ENCODE peak calls at places on chromosomes 5 and 9, in nine cellular contexts. U is A549, T is thyroid gland, J is GM12892, G is esophagus squamous epithelium, Y is Peyer's patch, O is erythroblast, N is prostate gland, K is esophagus muscularis mucosa. B is an unnamed sample.

GRCh38 chr5:160272889-160273288 is 39.5 kb downstream of the CCNJL start:
- DNase-seq in U (no peak), T (no peak), J (no peak), G (no peak), Y (no peak), O (no peak), N (no peak), K (no peak), B (no peak)

GRCh38 chr9:5336683-5337082 is 3.0 kb downstream of the RLN1 start:
- DNase-seq in U (no peak), T (no peak), J (no peak), G (no peak), Y (peak), O (no peak), N (no peak), K (no peak), B (no peak)

GRCh38 chr5:109929371-109929770 is 239.6 kb downstream of the MAN2A1 start:
- DNase-seq in U (no peak), T (no peak), J (no peak), G (no peak), Y (no peak), O (no peak), N (no peak), K (no peak), B (no peak)

GRCh38 chr5:8227114-8227513 is 358.2 kb downstream of the MTRR start:
- DNase-seq in U (no peak), T (no peak), J (no peak), G (no peak), Y (no peak), O (no peak), N (no peak), K (no peak), B (no peak)

GRCh38 chr9:125240649-125240999 is 519 bp downstream of the HSPA5 start:
- DNase-seq in U (peak), T (peak), J (peak), G (no peak), Y (peak), O (peak), N (no peak), K (no peak), B (peak)

GRCh38 chr9:17742065-17742464 is 163.2 kb downstream of the SH3GL2 start:
- DNase-seq in U (peak), T (no peak), J (no peak), G (no peak), Y (no peak), O (no peak), N (no peak), K (no peak), B (no peak)

GRCh38 chr5:180525363-180525762 is 31.2 kb downstream of the CNOT6 start:
- DNase-seq in U (no peak), T (no peak), J (no peak), G (no peak), Y (no peak), O (peak), N (no peak), K (no peak), B (no peak)

GRCh38 chr9:112380771-112381181 is 868 bp downstream of the HSDL2 start:
- DNase-seq in U (peak), T (no peak), J (no peak), G (no peak), Y (no peak), O (peak), N (no peak), K (no peak), B (no peak)

GRCh38 chr5:154756871-154757646 is 1.9 kb downstream of the LARP1 start:
- DNase-seq in U (peak), T (peak), J (no peak), G (no peak), Y (peak), O (peak), N (peak), K (no peak), B (peak)

GRCh38 chr5:87195104-87195581 is 72.5 kb upstream of the RASA1 start:
- DNase-seq in U (no peak), T (no peak), J (no peak), G (no peak), Y (no peak), O (no peak), N (no peak), K (no peak), B (no peak)

GRCh38 chr9:104961238-104961637 is 33.3 kb upstream of the ABCA1 start:
- DNase-seq in U (peak), T (no peak), J (peak), G (no peak), Y (peak), O (peak), N (no peak), K (no peak), B (peak)

GRCh38 chr5:43711496-43711895 is 108.5 kb downstream of the NNT start:
- DNase-seq in U (peak), T (no peak), J (no peak), G (no peak), Y (no peak), O (no peak), N (no peak), K (no peak), B (no peak)

GRCh38 chr9:77883846-77884771 is 147.5 kb downstream of the GNAQ start:
- DNase-seq in U (no peak), T (peak), J (no peak), G (no peak), Y (no peak), O (peak), N (no peak), K (no peak), B (no peak)

GRCh38 chr9:108412755-108413154 is 443.0 kb downstream of the ACTL7B start:
- DNase-seq in U (peak), T (no peak), J (no peak), G (no peak), Y (no peak), O (peak), N (no peak), K (no peak), B (no peak)

GRCh38 chr5:171494452-171495121 is 75.1 kb downstream of the FGF18 start:
- DNase-seq in U (peak), T (peak), J (no peak), G (no peak), Y (peak), O (peak), N (no peak), K (no peak), B (peak)

GRCh38 chr9:110753734-110754231 is 85.2 kb downstream of the MUSK start:
- DNase-seq in U (no peak), T (no peak), J (no peak), G (no peak), Y (no peak), O (no peak), N (no peak), K (no peak), B (no peak)

GRCh38 chr5:54867310-54867944 is 118.0 kb downstream of the ESM1 start:
- DNase-seq in U (peak), T (no peak), J (no peak), G (no peak), Y (no peak), O (peak), N (no peak), K (no peak), B (no peak)

GRCh38 chr5:150075233-150075632 is 11.1 kb downstream of the CSF1R start:
- DNase-seq in U (no peak), T (no peak), J (no peak), G (no peak), Y (no peak), O (no peak), N (no peak), K (no peak), B (no peak)

GRCh38 chr5:150590979-150591411 is 49.5 kb upstream of the SYNPO start:
- DNase-seq in U (no peak), T (peak), J (no peak), G (no peak), Y (no peak), O (no peak), N (no peak), K (no peak), B (no peak)

GRCh38 chr5:175382171-175382570 is 61.8 kb downstream of the DRD1 start:
- DNase-seq in U (no peak), T (no peak), J (no peak), G (no peak), Y (no peak), O (no peak), N (no peak), K (peak), B (no peak)

GRCh38 chr5:172149073-172149472 is 39.0 kb downstream of the STK10 start:
- DNase-seq in U (no peak), T (no peak), J (no peak), G (no peak), Y (no peak), O (no peak), N (no peak), K (no peak), B (no peak)

GRCh38 chr9:105445203-105445881 is 2.5 kb upstream of the FSD1L start:
- DNase-seq in U (no peak), T (no peak), J (no peak), G (no peak), Y (no peak), O (no peak), N (no peak), K (no peak), B (no peak)

GRCh38 chr5:149358294-149358651 is 427 bp downstream of the PCYOX1L start:
- DNase-seq in U (no peak), T (peak), J (no peak), G (no peak), Y (peak), O (peak), N (no peak), K (no peak), B (peak)

GRCh38 chr5:97229196-97229595 is 46.1 kb upstream of the RIOK2 start:
- DNase-seq in U (no peak), T (no peak), J (no peak), G (no peak), Y (no peak), O (no peak), N (peak), K (no peak), B (no peak)

GRCh38 chr5:27325513-27325912 is 287.1 kb upstream of the CDH9 start:
- DNase-seq in U (no peak), T (no peak), J (no peak), G (no peak), Y (no peak), O (no peak), N (no peak), K (no peak), B (no peak)

GRCh38 chr9:27471789-27472585 is 52.1 kb upstream of the IFNK start:
- DNase-seq in U (no peak), T (no peak), J (no peak), G (no peak), Y (no peak), O (no peak), N (no peak), K (no peak), B (no peak)

GRCh38 chr9:131282688-131283422 is 6.5 kb upstream of the FAM78A start:
- DNase-seq in U (no peak), T (no peak), J (no peak), G (no peak), Y (no peak), O (peak), N (no peak), K (no peak), B (no peak)

GRCh38 chr5:135220394-135221186 is 178.4 kb downstream of the MACROH2A1 start:
- DNase-seq in U (no peak), T (no peak), J (no peak), G (no peak), Y (no peak), O (no peak), N (no peak), K (peak), B (no peak)

GRCh38 chr5:126552614-126553013 is 42.4 kb downstream of the ALDH7A1 start:
- DNase-seq in U (no peak), T (no peak), J (no peak), G (no peak), Y (no peak), O (no peak), N (no peak), K (no peak), B (no peak)

GRCh38 chr9:109401169-109401989 is 80.5 kb upstream of the EPB41L4B start:
- DNase-seq in U (peak), T (peak), J (peak), G (no peak), Y (peak), O (peak), N (peak), K (no peak), B (peak)

GRCh38 chr5:142363619-142363963 is 38.8 kb upstream of the SPRY4 start:
- DNase-seq in U (no peak), T (no peak), J (no peak), G (no peak), Y (no peak), O (no peak), N (no peak), K (no peak), B (no peak)
- TF ChIP-seq POLR2A in U (no peak), T (no peak), J (no peak), G (no peak), Y (no peak), O (no peak), N (no peak), K (no peak), B (no peak)

GRCh38 chr9:35618325-35618727 is at the start of gene CD72:
- DNase-seq in U (no peak), T (no peak), J (no peak), G (no peak), Y (peak), O (no peak), N (no peak), K (no peak), B (no peak)
- TF ChIP-seq POLR2A in U (no peak), T (no peak), J (peak), G (no peak), Y (no peak), O (no peak), N (no peak), K (no peak), B (no peak)

GRCh38 chr9:120578614-120579013 is 1.4 kb downstream of the CDK5RAP2 start:
- DNase-seq in U (no peak), T (no peak), J (no peak), G (no peak), Y (no peak), O (no peak), N (no peak), K (no peak), B (no peak)

GRCh38 chr9:120583958-120584369 is 4.0 kb upstream of the CDK5RAP2 start:
- DNase-seq in U (peak), T (no peak), J (peak), G (no peak), Y (peak), O (peak), N (no peak), K (no peak), B (peak)

GRCh38 chr9:120580591-120580896 is 577 bp upstream of the CDK5RAP2 start:
- DNase-seq in U (no peak), T (peak), J (no peak), G (no peak), Y (no peak), O (no peak), N (no peak), K (no peak), B (no peak)

GRCh38 chr9:120579139-120579749 is 723 bp downstream of the CDK5RAP2 start:
- DNase-seq in U (peak), T (peak), J (no peak), G (no peak), Y (no peak), O (peak), N (no peak), K (no peak), B (no peak)

DNA sequence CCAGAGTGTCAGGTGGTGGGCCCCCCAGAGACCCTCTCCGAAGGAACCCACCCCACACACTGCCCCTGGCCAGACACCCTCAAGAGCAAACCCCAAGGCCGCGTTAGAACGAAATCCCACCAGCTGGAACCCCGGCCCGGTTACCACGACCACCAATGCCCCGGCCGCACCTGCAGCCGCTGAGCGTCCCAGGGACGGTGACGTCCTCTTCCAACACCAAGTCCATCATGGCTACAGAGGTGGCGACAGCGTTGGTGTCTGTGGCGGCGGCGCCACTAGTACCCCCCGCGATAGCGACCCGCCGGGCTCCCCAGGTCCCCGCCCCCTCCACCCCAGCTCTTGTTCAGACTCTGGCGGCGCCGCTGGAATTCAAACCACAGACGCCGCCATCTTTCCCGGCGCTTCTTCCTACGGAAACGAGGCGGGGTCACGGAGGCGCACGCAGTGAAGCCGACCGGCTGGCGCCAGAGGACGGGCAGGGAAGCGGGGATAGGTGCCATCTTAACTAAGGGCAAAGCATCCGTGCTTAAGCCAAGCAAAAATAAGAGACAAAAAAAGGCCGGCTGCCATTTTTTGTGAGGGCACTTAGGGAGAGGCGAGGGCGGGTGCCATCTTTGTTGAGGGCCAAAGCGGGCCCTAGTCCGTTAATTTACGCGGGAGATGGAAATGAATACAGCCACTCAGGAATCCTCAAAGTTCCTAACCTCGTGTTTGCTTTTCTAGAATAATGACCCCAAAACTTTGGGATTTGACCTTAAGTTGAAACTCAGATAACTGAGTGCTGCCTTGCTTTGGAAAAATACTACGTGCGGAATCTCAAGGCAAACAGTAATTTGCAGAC is at the start of gene CDK5RAP2:
- DNase-seq in U (peak), T (peak), J (peak), G (peak), Y (peak), O (peak), N (peak), K (peak), B (peak)
- TF ChIP-seq POLR2A in U (no peak), T (no peak), J (peak), G (no peak), Y (no peak), O (peak), N (no peak), K (no peak), B (peak)

GRCh38 chr5:132227485-132228240 is at the start of gene P4HA2:
- DNase-seq in U (peak), T (peak), J (peak), G (no peak), Y (peak), O (peak), N (peak), K (no peak), B (peak)
- TF ChIP-seq POLR2A in U (peak), T (peak), J (no peak), G (peak), Y (peak), O (no peak), N (peak), K (peak), B (peak)

DNA sequence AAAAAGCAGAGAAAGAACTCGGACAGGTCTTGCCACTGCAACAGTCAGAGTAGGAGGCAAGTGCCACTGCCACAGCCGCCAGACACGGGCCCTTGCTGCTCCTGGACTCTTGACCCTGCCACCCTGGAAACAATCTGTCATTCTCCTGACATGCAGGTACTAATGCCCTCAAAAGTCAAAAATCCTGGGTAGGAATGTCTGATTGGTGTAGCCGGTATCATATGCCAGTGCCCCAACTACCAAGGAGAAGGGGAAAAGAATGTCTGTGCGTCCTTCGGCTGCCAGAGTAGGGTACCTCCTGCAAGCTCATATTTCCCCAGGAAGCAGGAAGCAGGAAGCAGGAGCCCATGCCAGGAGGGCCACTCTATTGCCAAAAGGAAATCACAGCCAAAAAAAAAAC is 30.5 kb upstream of the F2RL1 start:
- DNase-seq in U (no peak), T (no peak), J (no peak), G (no peak), Y (peak), O (no peak), N (no peak), K (no peak), B (peak)
- TF ChIP-seq POLR2A in U (no peak), T (no peak), J (no peak), G (no peak), Y (no peak), O (no peak), N (no peak), K (no peak), B (no peak)

DNA sequence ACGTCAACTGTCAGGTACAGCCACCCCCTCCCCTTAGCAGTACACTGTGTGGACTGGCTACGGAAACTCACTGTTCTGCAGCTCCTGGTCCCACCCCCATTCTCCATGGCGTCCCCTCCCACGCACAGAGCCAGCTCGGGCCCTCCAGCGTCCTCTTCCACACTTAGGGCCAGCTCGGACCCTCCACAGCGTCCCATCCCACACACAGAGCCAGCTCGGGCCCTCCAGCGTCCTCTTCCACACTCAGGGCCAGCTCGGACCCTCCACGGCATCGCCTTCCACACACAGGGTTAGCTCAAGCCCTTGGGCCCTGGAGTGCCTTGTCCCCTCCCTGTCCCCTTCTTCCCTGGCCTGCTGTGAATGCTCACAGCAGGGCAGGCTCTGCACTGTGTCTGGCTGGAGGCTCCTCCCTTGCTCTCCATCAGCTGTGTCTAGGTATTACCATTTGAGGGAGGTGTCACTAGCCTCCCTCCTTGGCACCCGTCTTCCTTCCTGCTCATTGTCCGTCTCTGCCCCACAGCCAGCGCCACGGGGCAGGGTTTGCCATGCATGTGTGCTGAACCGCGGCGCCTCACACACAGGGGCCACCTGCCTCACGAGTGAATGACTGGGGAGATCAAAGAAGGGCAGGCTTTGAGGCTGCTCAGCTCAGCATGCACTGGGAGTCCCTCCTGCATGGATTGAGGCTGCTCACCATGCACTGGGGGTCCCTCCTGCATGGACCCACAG is 78.5 kb upstream of the CACNA1B start:
- DNase-seq in U (no peak), T (no peak), J (no peak), G (no peak), Y (no peak), O (no peak), N (no peak), K (no peak), B (no peak)
- TF ChIP-seq POLR2A in U (no peak), T (no peak), J (no peak), G (no peak), Y (no peak), O (no peak), N (no peak), K (no peak), B (no peak)

GRCh38 chr9:72951520-72952393 is 1.1 kb downstream of the ALDH1A1 start:
- DNase-seq in U (peak), T (no peak), J (no peak), G (no peak), Y (no peak), O (no peak), N (no peak), K (no peak), B (no peak)

GRCh38 chr9:72954431-72955420 is 1.9 kb upstream of the ALDH1A1 start:
- DNase-seq in U (peak), T (no peak), J (no peak), G (no peak), Y (peak), O (no peak), N (no peak), K (no peak), B (peak)

GRCh38 chr9:72951043-72951442 is 1.8 kb downstream of the ALDH1A1 start:
- DNase-seq in U (peak), T (no peak), J (no peak), G (no peak), Y (no peak), O (no peak), N (no peak), K (no peak), B (no peak)

GRCh38 chr9:72952394-72952720 is 496 bp downstream of the ALDH1A1 start:
- DNase-seq in U (peak), T (no peak), J (no peak), G (no peak), Y (no peak), O (no peak), N (no peak), K (no peak), B (no peak)

DNA sequence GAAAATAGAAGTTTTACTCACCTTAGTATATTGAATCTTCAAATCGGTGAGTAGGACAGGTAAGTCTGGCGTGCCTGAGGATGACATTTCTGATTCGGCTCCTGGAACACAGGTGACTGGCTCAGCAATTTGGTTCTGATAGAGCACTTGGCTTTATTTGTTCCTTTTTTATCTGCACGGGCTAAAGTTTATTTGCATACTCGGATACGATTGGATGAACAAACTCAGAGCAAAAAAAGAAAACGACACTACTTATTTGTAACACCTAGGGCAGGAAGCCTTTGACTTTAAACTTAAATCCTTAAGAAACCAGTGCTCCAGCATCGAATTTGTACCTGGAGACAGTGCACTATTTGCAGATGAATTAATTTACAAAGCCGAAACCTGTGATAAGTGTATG is at the start of gene ALDH1A1:
- DNase-seq in U (peak), T (peak), J (no peak), G (no peak), Y (peak), O (peak), N (peak), K (no peak), B (peak)
- TF ChIP-seq POLR2A in U (peak), T (peak), J (no peak), G (no peak), Y (peak), O (no peak), N (no peak), K (no peak), B (peak)

B was measured in body of pancreas.